ENCODE peak calls at places on chromosome 3, in four cellular contexts. One of them, this sample, is unnamed.

GRCh38 chr3:23086366-23086765 is 116.8 kb upstream of the UBE2E2 start:
- DNase-seq in IMR-90: no peak
- DNase-seq in mesendoderm: no peak
- DNase-seq in neuronal stem cell: peak
- DNase-seq in this sample: no peak

GRCh38 chr3:42190701-42191442 is 75.1 kb downstream of the CCK start:
- DNase-seq in mesendoderm: peak
- DNase-seq in IMR-90: peak
- DNase-seq in neuronal stem cell: peak
- DNase-seq in this sample: peak

GRCh38 chr3:44079916-44080315 is 161.8 kb upstream of the TOPAZ1 start:
- DNase-seq in mesendoderm: no peak
- DNase-seq in neuronal stem cell: no peak
- DNase-seq in IMR-90: no peak
- DNase-seq in this sample: no peak

GRCh38 chr3:132161608-132162007 is 126.8 kb upstream of the CPNE4 start:
- DNase-seq in neuronal stem cell: no peak
- DNase-seq in IMR-90: no peak
- DNase-seq in mesendoderm: peak
- DNase-seq in this sample: peak

GRCh38 chr3:49902511-49903345 is 945 bp downstream of the MST1R start:
- DNase-seq in mesendoderm: no peak
- DNase-seq in neuronal stem cell: no peak
- DNase-seq in IMR-90: no peak
- DNase-seq in this sample: no peak

GRCh38 chr3:37025562-37026335 is 32.4 kb downstream of the MLH1 start:
- DNase-seq in neuronal stem cell: no peak
- DNase-seq in mesendoderm: no peak
- DNase-seq in IMR-90: no peak
- DNase-seq in this sample: no peak

GRCh38 chr3:184506579-184506978 is 55.0 kb upstream of the EPHB3 start:
- DNase-seq in neuronal stem cell: no peak
- DNase-seq in IMR-90: peak
- DNase-seq in mesendoderm: no peak
- DNase-seq in this sample: no peak

GRCh38 chr3:30007668-30008067 is 598.7 kb upstream of the TGFBR2 start:
- DNase-seq in IMR-90: no peak
- DNase-seq in neuronal stem cell: no peak
- DNase-seq in mesendoderm: peak
- DNase-seq in this sample: no peak

GRCh38 chr3:13332158-13332557 is 88.0 kb downstream of the NUP210 start:
- DNase-seq in IMR-90: no peak
- DNase-seq in neuronal stem cell: no peak
- DNase-seq in mesendoderm: no peak
- DNase-seq in this sample: no peak

GRCh38 chr3:98322686-98323085 is 31.0 kb upstream of the OR5K4 start:
- DNase-seq in IMR-90: no peak
- DNase-seq in mesendoderm: no peak
- DNase-seq in neuronal stem cell: no peak
- DNase-seq in this sample: no peak

GRCh38 chr3:193731656-193732055 is 138.6 kb downstream of the OPA1 start:
- DNase-seq in neuronal stem cell: no peak
- DNase-seq in mesendoderm: peak
- DNase-seq in IMR-90: no peak
- DNase-seq in this sample: no peak

GRCh38 chr3:64917914-64918313 is 230.1 kb upstream of the ADAMTS9 start:
- DNase-seq in IMR-90: no peak
- DNase-seq in mesendoderm: no peak
- DNase-seq in neuronal stem cell: no peak
- DNase-seq in this sample: no peak

GRCh38 chr3:66297917-66298316 is 77.1 kb downstream of the SLC25A26 start:
- DNase-seq in mesendoderm: no peak
- DNase-seq in IMR-90: peak
- DNase-seq in neuronal stem cell: no peak
- DNase-seq in this sample: no peak

GRCh38 chr3:111963424-111963823 is 15.4 kb upstream of the ABHD10 start:
- DNase-seq in mesendoderm: no peak
- DNase-seq in IMR-90: peak
- DNase-seq in neuronal stem cell: no peak
- DNase-seq in this sample: no peak

GRCh38 chr3:194886836-194887235 is 201.2 kb downstream of the FAM43A start:
- DNase-seq in neuronal stem cell: no peak
- DNase-seq in IMR-90: no peak
- DNase-seq in mesendoderm: no peak
- DNase-seq in this sample: peak

GRCh38 chr3:173733029-173733652 is 335.6 kb downstream of the NLGN1 start:
- DNase-seq in IMR-90: peak
- DNase-seq in neuronal stem cell: no peak
- DNase-seq in mesendoderm: peak
- DNase-seq in this sample: no peak

DNA sequence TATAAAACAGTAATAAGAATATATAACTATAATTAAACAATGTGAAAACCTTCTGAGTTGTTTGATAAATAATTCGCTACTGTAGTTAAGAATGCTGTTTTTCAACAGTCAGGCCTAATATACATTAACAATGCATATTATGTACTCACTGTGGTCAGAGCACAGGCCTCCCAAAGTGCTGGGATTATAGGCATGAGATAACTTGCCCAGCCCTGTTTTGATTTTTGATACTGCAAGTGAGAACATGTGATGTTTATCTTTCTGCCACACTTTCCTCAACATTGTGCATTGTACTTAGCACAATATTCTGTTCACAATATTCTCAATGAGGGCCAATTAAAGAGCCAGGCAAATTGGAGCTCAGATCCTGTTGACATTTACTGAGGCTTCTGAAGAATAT is 274.5 kb upstream of the RARB start:
- DNase-seq in neuronal stem cell: no peak
- DNase-seq in mesendoderm: no peak
- DNase-seq in IMR-90: no peak
- DNase-seq in this sample: no peak
- H3K4ac ChIP-seq in neuronal stem cell: no peak
- H3K4ac ChIP-seq in mesendoderm: no peak
- H3K4ac ChIP-seq in IMR-90: no peak
- H3K4ac ChIP-seq in this sample: no peak

DNA sequence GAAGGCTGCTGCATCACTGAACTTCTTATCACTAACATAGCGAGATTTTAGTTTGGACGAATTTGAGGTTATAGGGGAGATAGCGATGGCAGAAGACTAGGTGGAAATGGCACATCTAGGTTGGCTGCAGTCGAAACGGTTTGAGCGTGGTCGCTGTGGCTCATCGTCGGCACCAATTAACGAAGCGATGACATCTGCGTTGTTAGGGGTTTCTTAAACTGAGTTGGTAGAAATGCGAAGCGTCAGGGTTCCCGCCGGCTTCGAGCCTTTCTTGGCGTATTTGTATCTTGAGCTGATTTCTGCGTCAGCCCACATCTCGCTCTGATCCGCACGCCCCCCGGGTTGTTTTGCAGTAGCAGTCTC is 316 bp downstream of the LNP1 start:
- DNase-seq in IMR-90: peak
- DNase-seq in mesendoderm: peak
- DNase-seq in neuronal stem cell: no peak
- DNase-seq in this sample: no peak
- H3K4ac ChIP-seq in IMR-90: peak
- H3K4ac ChIP-seq in mesendoderm: no peak
- H3K4ac ChIP-seq in neuronal stem cell: no peak
- H3K4ac ChIP-seq in this sample: no peak

GRCh38 chr3:133999891-134000685 is 29.6 kb downstream of the SLCO2A1 start:
- DNase-seq in mesendoderm: no peak
- DNase-seq in neuronal stem cell: no peak
- DNase-seq in IMR-90: no peak
- DNase-seq in this sample: no peak

GRCh38 chr3:134004841-134005240 is 24.9 kb downstream of the SLCO2A1 start:
- DNase-seq in IMR-90: no peak
- DNase-seq in mesendoderm: no peak
- DNase-seq in neuronal stem cell: no peak
- DNase-seq in this sample: no peak

GRCh38 chr3:134001251-134001650 is 28.5 kb downstream of the SLCO2A1 start:
- DNase-seq in mesendoderm: no peak
- DNase-seq in neuronal stem cell: no peak
- DNase-seq in IMR-90: no peak
- DNase-seq in this sample: no peak

GRCh38 chr3:134002326-134002725 is 27.4 kb downstream of the SLCO2A1 start:
- DNase-seq in mesendoderm: no peak
- DNase-seq in neuronal stem cell: no peak
- DNase-seq in IMR-90: peak
- DNase-seq in this sample: no peak

DNA sequence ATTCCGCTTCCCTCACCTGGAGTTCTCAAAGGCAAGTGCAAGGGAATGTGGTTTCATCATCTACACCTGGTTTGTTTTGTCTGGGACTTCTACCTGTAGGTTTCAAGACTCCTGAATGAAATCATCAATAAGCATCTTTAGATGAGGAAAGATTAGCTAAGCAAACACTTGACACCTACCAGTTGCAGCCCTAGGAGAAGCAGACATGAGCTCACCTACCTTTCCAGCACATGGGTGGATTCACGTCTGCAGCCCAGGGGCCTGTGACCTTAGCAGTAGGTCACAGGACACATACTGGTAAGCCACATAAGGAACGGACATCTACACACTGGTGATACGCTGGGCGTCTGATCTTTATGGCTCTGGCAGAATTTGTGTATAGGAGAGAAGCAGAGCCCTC is 26.7 kb downstream of the SLCO2A1 start:
- DNase-seq in neuronal stem cell: no peak
- DNase-seq in mesendoderm: no peak
- DNase-seq in IMR-90: no peak
- DNase-seq in this sample: no peak
- H3K4ac ChIP-seq in neuronal stem cell: no peak
- H3K4ac ChIP-seq in mesendoderm: no peak
- H3K4ac ChIP-seq in IMR-90: no peak
- H3K4ac ChIP-seq in this sample: no peak

DNA sequence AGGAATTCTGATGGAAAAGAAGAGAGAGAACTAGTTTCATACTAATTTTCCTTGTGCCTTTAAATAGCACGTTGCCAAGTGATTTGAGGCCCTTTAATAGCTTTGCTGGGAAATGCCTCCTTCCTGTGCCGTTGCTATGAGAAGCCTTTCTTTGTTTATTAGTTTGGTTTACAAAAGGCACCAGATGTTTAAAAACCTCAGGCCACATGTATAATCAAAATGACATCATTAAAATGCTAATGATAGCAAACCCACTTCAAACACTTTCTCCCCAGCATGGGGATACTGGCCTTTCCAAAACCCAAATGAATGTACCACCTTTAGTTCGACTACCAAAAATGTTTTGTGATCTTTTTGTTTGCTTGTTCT is 50.0 kb upstream of the TBC1D23 start:
- DNase-seq in neuronal stem cell: no peak
- DNase-seq in mesendoderm: peak
- DNase-seq in IMR-90: peak
- DNase-seq in this sample: peak
- H3K4ac ChIP-seq in neuronal stem cell: no peak
- H3K4ac ChIP-seq in mesendoderm: no peak
- H3K4ac ChIP-seq in IMR-90: peak
- H3K4ac ChIP-seq in this sample: peak